ENCODE peak calls at places on chromosomes 13 and 19, in eight cellular contexts. One of them, this sample, is unnamed.

GRCh38 chr13:106372199-106373160 is 163.0 kb downstream of the EFNB2 start:
- DNase-seq in neuronal stem cell: no peak
- DNase-seq in H9: no peak
- DNase-seq in PC-3: no peak
- DNase-seq in hepatocyte: no peak
- DNase-seq in neural progenitor cell: no peak
- DNase-seq in fibroblast of lung: peak
- DNase-seq in PC-9: no peak
- DNase-seq in this sample: no peak

GRCh38 chr19:29188704-29189375 is 24.1 kb downstream of the UQCRFS1 start:
- DNase-seq in PC-3: no peak
- DNase-seq in PC-9: no peak
- DNase-seq in fibroblast of lung: peak
- DNase-seq in hepatocyte: peak
- DNase-seq in neuronal stem cell: no peak
- DNase-seq in neural progenitor cell: no peak
- DNase-seq in H9: no peak
- DNase-seq in this sample: no peak

GRCh38 chr19:41977916-41978315 is 16.1 kb downstream of the ATP1A3 start:
- DNase-seq in hepatocyte: no peak
- DNase-seq in PC-3: no peak
- DNase-seq in PC-9: no peak
- DNase-seq in H9: peak
- DNase-seq in neural progenitor cell: no peak
- DNase-seq in fibroblast of lung: no peak
- DNase-seq in neuronal stem cell: no peak
- DNase-seq in this sample: no peak

GRCh38 chr13:83190020-83190419 is 692.3 kb downstream of the SLITRK1 start:
- DNase-seq in neural progenitor cell: no peak
- DNase-seq in PC-9: no peak
- DNase-seq in PC-3: no peak
- DNase-seq in neuronal stem cell: no peak
- DNase-seq in hepatocyte: no peak
- DNase-seq in fibroblast of lung: no peak
- DNase-seq in H9: no peak
- DNase-seq in this sample: no peak

GRCh38 chr13:94305463-94305862 is 174.0 kb downstream of the DCT start:
- DNase-seq in PC-3: peak
- DNase-seq in hepatocyte: no peak
- DNase-seq in H9: no peak
- DNase-seq in fibroblast of lung: peak
- DNase-seq in neural progenitor cell: no peak
- DNase-seq in PC-9: no peak
- DNase-seq in neuronal stem cell: no peak
- DNase-seq in this sample: no peak

GRCh38 chr13:51970251-51970793 is 40.9 kb downstream of the ATP7B start:
- DNase-seq in PC-3: no peak
- DNase-seq in neuronal stem cell: no peak
- DNase-seq in PC-9: no peak
- DNase-seq in hepatocyte: no peak
- DNase-seq in H9: no peak
- DNase-seq in neural progenitor cell: no peak
- DNase-seq in fibroblast of lung: no peak
- DNase-seq in this sample: no peak

GRCh38 chr13:79709526-79709925 is 228.6 kb downstream of the NDFIP2 start:
- DNase-seq in PC-3: no peak
- DNase-seq in H9: no peak
- DNase-seq in neural progenitor cell: no peak
- DNase-seq in fibroblast of lung: peak
- DNase-seq in neuronal stem cell: no peak
- DNase-seq in hepatocyte: no peak
- DNase-seq in PC-9: no peak
- DNase-seq in this sample: no peak

GRCh38 chr19:51108066-51108804 is at the start of gene CTU1:
- DNase-seq in neuronal stem cell: peak
- DNase-seq in fibroblast of lung: peak
- DNase-seq in PC-9: peak
- DNase-seq in neural progenitor cell: peak
- DNase-seq in hepatocyte: peak
- DNase-seq in H9: peak
- DNase-seq in PC-3: peak
- DNase-seq in this sample: peak

GRCh38 chr13:28574617-28575142 is 79.8 kb upstream of the FLT1 start:
- DNase-seq in H9: no peak
- DNase-seq in neuronal stem cell: no peak
- DNase-seq in fibroblast of lung: peak
- DNase-seq in PC-9: no peak
- DNase-seq in PC-3: peak
- DNase-seq in neural progenitor cell: no peak
- DNase-seq in hepatocyte: peak
- DNase-seq in this sample: peak

GRCh38 chr13:106570354-106570822 is 2.5 kb upstream of the ARGLU1 start:
- DNase-seq in fibroblast of lung: peak
- DNase-seq in neural progenitor cell: peak
- DNase-seq in hepatocyte: peak
- DNase-seq in neuronal stem cell: peak
- DNase-seq in PC-9: no peak
- DNase-seq in PC-3: no peak
- DNase-seq in H9: peak
- DNase-seq in this sample: peak

GRCh38 chr19:3113100-3114017 is 19.2 kb downstream of the GNA11 start:
- DNase-seq in PC-9: no peak
- DNase-seq in fibroblast of lung: no peak
- DNase-seq in neuronal stem cell: no peak
- DNase-seq in neural progenitor cell: no peak
- DNase-seq in PC-3: no peak
- DNase-seq in H9: no peak
- DNase-seq in hepatocyte: no peak
- DNase-seq in this sample: no peak

GRCh38 chr13:109790951-109791605 is 4.7 kb upstream of the IRS2 start:
- DNase-seq in H9: peak
- DNase-seq in PC-9: peak
- DNase-seq in neuronal stem cell: no peak
- DNase-seq in hepatocyte: peak
- DNase-seq in PC-3: peak
- DNase-seq in fibroblast of lung: peak
- DNase-seq in neural progenitor cell: peak
- DNase-seq in this sample: no peak

GRCh38 chr13:70253411-70253810 is 145.2 kb upstream of the KLHL1 start:
- DNase-seq in fibroblast of lung: no peak
- DNase-seq in H9: no peak
- DNase-seq in neural progenitor cell: no peak
- DNase-seq in PC-9: no peak
- DNase-seq in hepatocyte: no peak
- DNase-seq in PC-3: peak
- DNase-seq in neuronal stem cell: no peak
- DNase-seq in this sample: no peak

GRCh38 chr19:47531640-47532387 is 17.0 kb upstream of the NAPA start:
- DNase-seq in PC-3: no peak
- DNase-seq in neuronal stem cell: no peak
- DNase-seq in H9: no peak
- DNase-seq in neural progenitor cell: no peak
- DNase-seq in PC-9: no peak
- DNase-seq in hepatocyte: no peak
- DNase-seq in fibroblast of lung: no peak
- DNase-seq in this sample: peak

GRCh38 chr19:7679017-7679720 is 1.5 kb upstream of the TRAPPC5 start:
- DNase-seq in hepatocyte: no peak
- DNase-seq in H9: no peak
- DNase-seq in fibroblast of lung: no peak
- DNase-seq in neuronal stem cell: no peak
- DNase-seq in PC-3: peak
- DNase-seq in neural progenitor cell: no peak
- DNase-seq in PC-9: no peak
- DNase-seq in this sample: peak

GRCh38 chr19:47713046-47714021 is at the start of gene EHD2:
- DNase-seq in hepatocyte: peak
- DNase-seq in neuronal stem cell: no peak
- DNase-seq in neural progenitor cell: peak
- DNase-seq in H9: peak
- DNase-seq in fibroblast of lung: peak
- DNase-seq in PC-9: peak
- DNase-seq in PC-3: no peak
- DNase-seq in this sample: peak

GRCh38 chr13:40118337-40118736 is 462.9 kb downstream of the COG6 start:
- DNase-seq in neuronal stem cell: no peak
- DNase-seq in PC-9: no peak
- DNase-seq in hepatocyte: no peak
- DNase-seq in neural progenitor cell: no peak
- DNase-seq in fibroblast of lung: no peak
- DNase-seq in H9: no peak
- DNase-seq in PC-3: no peak
- DNase-seq in this sample: no peak

GRCh38 chr13:76813874-76814273 is 72.3 kb downstream of the KCTD12 start:
- DNase-seq in PC-9: no peak
- DNase-seq in neural progenitor cell: no peak
- DNase-seq in hepatocyte: peak
- DNase-seq in neuronal stem cell: no peak
- DNase-seq in PC-3: no peak
- DNase-seq in fibroblast of lung: no peak
- DNase-seq in H9: no peak
- DNase-seq in this sample: no peak

DNA sequence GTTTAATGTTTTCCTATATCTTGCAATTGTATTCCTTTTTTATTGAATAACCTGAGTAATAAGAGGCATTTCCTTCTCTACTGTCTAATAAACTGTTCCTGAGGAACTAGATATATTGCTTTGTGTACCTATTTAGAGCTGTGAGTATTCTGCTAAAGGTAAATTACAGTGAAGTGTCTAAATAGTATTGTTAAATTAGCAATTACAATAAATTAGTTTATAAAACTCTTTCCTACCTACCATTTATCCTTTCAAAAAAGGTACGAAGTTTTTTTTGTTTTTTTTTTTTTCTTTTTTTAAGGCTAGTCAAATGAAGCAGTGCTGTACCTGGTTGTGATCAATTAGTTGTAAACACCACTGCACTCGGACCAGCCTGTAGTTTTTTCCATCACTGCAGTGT is 34.8 kb downstream of the TM9SF2 start:
- DNase-seq in PC-9: no peak
- DNase-seq in H9: no peak
- DNase-seq in neural progenitor cell: no peak
- DNase-seq in neuronal stem cell: no peak
- DNase-seq in fibroblast of lung: no peak
- DNase-seq in PC-3: no peak
- DNase-seq in hepatocyte: no peak
- DNase-seq in this sample: no peak
- H3K4me2 ChIP-seq in PC-9: no peak
- H3K4me2 ChIP-seq in H9: no peak
- H3K4me2 ChIP-seq in neural progenitor cell: no peak
- H3K4me2 ChIP-seq in neuronal stem cell: no peak
- H3K4me2 ChIP-seq in fibroblast of lung: no peak
- H3K4me2 ChIP-seq in PC-3: no peak
- H3K4me2 ChIP-seq in hepatocyte: no peak
- H3K4me2 ChIP-seq in this sample: no peak

GRCh38 chr13:42720116-42720857 is 61.1 kb upstream of the FAM216B start:
- DNase-seq in H9: no peak
- DNase-seq in fibroblast of lung: peak
- DNase-seq in PC-3: peak
- DNase-seq in hepatocyte: peak
- DNase-seq in neuronal stem cell: no peak
- DNase-seq in PC-9: peak
- DNase-seq in neural progenitor cell: no peak
- DNase-seq in this sample: no peak
- H3K4me2 ChIP-seq in H9: no peak
- H3K4me2 ChIP-seq in fibroblast of lung: peak
- H3K4me2 ChIP-seq in PC-3: peak
- H3K4me2 ChIP-seq in hepatocyte: peak
- H3K4me2 ChIP-seq in neuronal stem cell: no peak
- H3K4me2 ChIP-seq in PC-9: peak
- H3K4me2 ChIP-seq in neural progenitor cell: no peak
- H3K4me2 ChIP-seq in this sample: no peak

DNA sequence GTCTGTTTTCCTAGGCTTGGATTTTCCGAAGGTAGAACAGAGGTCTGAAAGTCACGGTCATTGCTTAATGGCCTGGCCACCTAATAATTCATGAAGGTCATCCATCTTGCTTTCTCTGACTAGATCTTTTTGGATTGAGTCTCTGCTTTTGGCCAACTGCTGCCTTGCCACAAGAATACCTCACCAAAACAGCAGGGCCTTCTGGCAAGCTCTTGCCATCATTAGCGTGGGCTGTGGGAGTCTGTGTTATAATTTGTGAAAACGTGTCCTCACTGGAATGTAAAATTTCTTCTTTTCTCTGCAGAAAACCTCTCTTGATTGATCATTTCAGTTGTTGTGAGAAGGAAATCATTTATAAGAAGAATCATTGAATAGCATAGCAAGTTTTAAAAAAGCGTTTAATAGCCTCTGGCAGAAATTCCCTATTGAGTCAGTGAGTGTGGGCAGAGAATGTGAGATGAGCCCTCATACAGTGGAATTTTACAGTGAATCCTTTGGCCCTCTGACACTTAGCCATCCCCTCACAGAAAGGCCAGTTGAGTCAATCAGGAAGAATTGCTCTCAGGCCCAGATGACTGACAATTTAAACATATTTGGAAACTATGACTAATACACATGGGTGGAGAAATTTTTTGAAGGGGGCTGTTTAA is 43.2 kb upstream of the ERICH6B start:
- DNase-seq in PC-9: no peak
- DNase-seq in neuronal stem cell: no peak
- DNase-seq in hepatocyte: no peak
- DNase-seq in PC-3: peak
- DNase-seq in neural progenitor cell: no peak
- DNase-seq in H9: no peak
- DNase-seq in fibroblast of lung: no peak
- DNase-seq in this sample: no peak
- H3K4me2 ChIP-seq in PC-9: no peak
- H3K4me2 ChIP-seq in neuronal stem cell: no peak
- H3K4me2 ChIP-seq in hepatocyte: no peak
- H3K4me2 ChIP-seq in PC-3: peak
- H3K4me2 ChIP-seq in neural progenitor cell: no peak
- H3K4me2 ChIP-seq in H9: no peak
- H3K4me2 ChIP-seq in fibroblast of lung: no peak
- H3K4me2 ChIP-seq in this sample: no peak

GRCh38 chr19:13017306-13018036 is 22.2 kb downstream of the NFIX start:
- DNase-seq in neuronal stem cell: no peak
- DNase-seq in PC-9: no peak
- DNase-seq in hepatocyte: no peak
- DNase-seq in neural progenitor cell: no peak
- DNase-seq in H9: peak
- DNase-seq in PC-3: peak
- DNase-seq in fibroblast of lung: peak
- DNase-seq in this sample: no peak

GRCh38 chr19:13014921-13015280 is 19.6 kb downstream of the NFIX start:
- DNase-seq in PC-9: no peak
- DNase-seq in neural progenitor cell: no peak
- DNase-seq in neuronal stem cell: no peak
- DNase-seq in PC-3: peak
- DNase-seq in fibroblast of lung: no peak
- DNase-seq in hepatocyte: no peak
- DNase-seq in H9: no peak
- DNase-seq in this sample: no peak

GRCh38 chr19:13015361-13016231 is 20.3 kb downstream of the NFIX start:
- DNase-seq in PC-3: peak
- DNase-seq in PC-9: no peak
- DNase-seq in neuronal stem cell: no peak
- DNase-seq in H9: peak
- DNase-seq in neural progenitor cell: peak
- DNase-seq in fibroblast of lung: peak
- DNase-seq in hepatocyte: no peak
- DNase-seq in this sample: no peak

GRCh38 chr19:13016628-13017305 is 21.5 kb downstream of the NFIX start:
- DNase-seq in neuronal stem cell: no peak
- DNase-seq in fibroblast of lung: no peak
- DNase-seq in H9: no peak
- DNase-seq in neural progenitor cell: peak
- DNase-seq in PC-9: no peak
- DNase-seq in hepatocyte: no peak
- DNase-seq in PC-3: peak
- DNase-seq in this sample: peak

GRCh38 chr19:13016245-13016627 is 21.0 kb downstream of the NFIX start:
- DNase-seq in PC-9: no peak
- DNase-seq in neural progenitor cell: no peak
- DNase-seq in H9: no peak
- DNase-seq in hepatocyte: no peak
- DNase-seq in PC-3: peak
- DNase-seq in neuronal stem cell: no peak
- DNase-seq in fibroblast of lung: no peak
- DNase-seq in this sample: no peak
- H3K4me2 ChIP-seq in PC-9: no peak
- H3K4me2 ChIP-seq in neural progenitor cell: no peak
- H3K4me2 ChIP-seq in H9: no peak
- H3K4me2 ChIP-seq in hepatocyte: no peak
- H3K4me2 ChIP-seq in PC-3: peak
- H3K4me2 ChIP-seq in neuronal stem cell: no peak
- H3K4me2 ChIP-seq in fibroblast of lung: peak
- H3K4me2 ChIP-seq in this sample: peak